ENCODE peak calls at places on chromosomes 16 and 17, in eight cellular contexts. F is BJ, Q is lung, X is cardiac muscle cell, R is fibroblast of mammary gland, Z is heart left ventricle, P is A549, D is A673. C is an unnamed sample.

GRCh38 chr16:11698271-11698689 is 30.0 kb downstream of the SNN start:
- DNase-seq in F (no peak), Q (no peak), X (no peak), R (no peak), Z (no peak), P (no peak), D (no peak), C (no peak)

GRCh38 chr17:14299261-14300093 is 1.4 kb upstream of the HS3ST3B1 start:
- DNase-seq in F (no peak), Q (peak; percentile 36), X (peak; percentile 75), R (peak; percentile 61), Z (peak; percentile 32), P (no peak), D (no peak), C (no peak)

GRCh38 chr16:23132921-23133532 is 16.2 kb downstream of the USP31 start:
- DNase-seq in F (no peak), Q (no peak), X (peak; percentile 50), R (peak; percentile 73), Z (no peak), P (no peak), D (peak; percentile 50), C (no peak)

GRCh38 chr17:27244019-27244418 is 49.9 kb upstream of the WSB1 start:
- DNase-seq in F (no peak), Q (no peak), X (no peak), R (no peak), Z (no peak), P (no peak), D (no peak), C (no peak)

GRCh38 chr17:77488531-77489238 is 347.9 kb downstream of the SEC14L1 start:
- DNase-seq in F (no peak), Q (no peak), X (no peak), R (no peak), Z (no peak), P (no peak), D (no peak), C (no peak)

GRCh38 chr17:77110006-77110374 is 30.8 kb upstream of the SEC14L1 start:
- DNase-seq in F (no peak), Q (no peak), X (peak; percentile 81), R (no peak), Z (peak; percentile 54), P (no peak), D (peak; percentile 71), C (peak; percentile 77)

GRCh38 chr16:46629331-46629843 is 8.2 kb upstream of the SHCBP1 start:
- DNase-seq in F (no peak), Q (no peak), X (peak; percentile 77), R (peak; percentile 77), Z (no peak), P (peak; percentile 60), D (peak; percentile 73), C (no peak)

GRCh38 chr16:14205666-14206065 is 134.5 kb downstream of the MRTFB start:
- DNase-seq in F (no peak), Q (no peak), X (no peak), R (peak; percentile 35), Z (no peak), P (no peak), D (no peak), C (peak; percentile 51)

GRCh38 chr16:2598133-2598641 is 60.4 kb downstream of the PDPK1 start:
- DNase-seq in F (no peak), Q (no peak), X (no peak), R (no peak), Z (no peak), P (no peak), D (no peak), C (no peak)

GRCh38 chr16:21277927-21278706 is at the start of gene CRYM:
- DNase-seq in F (no peak), Q (peak; percentile 55), X (peak; percentile 39), R (peak; percentile 25), Z (peak; percentile 66), P (peak; percentile 52), D (peak; percentile 49), C (peak; percentile 54)

GRCh38 chr16:71711789-71712188 is 12.7 kb downstream of the PHLPP2 start:
- DNase-seq in F (no peak), Q (no peak), X (no peak), R (no peak), Z (no peak), P (no peak), D (no peak), C (peak; percentile 11)

GRCh38 chr16:2033057-2033911 is 6.6 kb downstream of the NHERF2 start:
- DNase-seq in F (peak; percentile 16), Q (no peak), X (peak; percentile 73), R (peak; percentile 34), Z (peak; percentile 83), P (peak; percentile 65), D (peak; percentile 47), C (no peak)

GRCh38 chr16:25691519-25692091 is at the start of gene HS3ST4:
- DNase-seq in F (no peak), Q (no peak), X (no peak), R (no peak), Z (no peak), P (no peak), D (peak; percentile 85), C (no peak)

GRCh38 chr17:48915459-48916282 is 7.5 kb downstream of the UBE2Z start:
- DNase-seq in F (peak; percentile 78), Q (peak; percentile 31), X (peak; percentile 78), R (peak; percentile 90), Z (no peak), P (peak; percentile 70), D (peak; percentile 33), C (peak; percentile 84)

GRCh38 chr16:87541882-87542234 is 49.0 kb upstream of the ZCCHC14 start:
- DNase-seq in F (no peak), Q (no peak), X (peak; percentile 50), R (no peak), Z (peak; percentile 22), P (no peak), D (peak; percentile 21), C (no peak)

GRCh38 chr16:65318590-65319267 is 196.9 kb upstream of the CDH11 start:
- DNase-seq in F (no peak), Q (no peak), X (no peak), R (no peak), Z (no peak), P (no peak), D (peak; percentile 12), C (no peak)

GRCh38 chr17:19592316-19592715 is 56.2 kb upstream of the ALDH3A2 start:
- DNase-seq in F (no peak), Q (no peak), X (no peak), R (no peak), Z (no peak), P (no peak), D (no peak), C (no peak)

GRCh38 chr17:81843713-81844326 is 9.0 kb upstream of the PPP1R27 start:
- DNase-seq in F (no peak), Q (no peak), X (no peak), R (no peak), Z (no peak), P (no peak), D (no peak), C (no peak)

GRCh38 chr17:511833-512251 is 159.2 kb upstream of the RPH3AL start:
- DNase-seq in F (no peak), Q (no peak), X (no peak), R (peak; percentile 37), Z (no peak), P (no peak), D (no peak), C (no peak)

GRCh38 chr16:3017262-3017805 is 649 bp downstream of the CLDN6 start:
- DNase-seq in F (no peak), Q (no peak), X (no peak), R (no peak), Z (no peak), P (no peak), D (no peak), C (no peak)

GRCh38 chr16:88686062-88686438 is 257 bp downstream of the SNAI3 start:
- DNase-seq in F (no peak), Q (no peak), X (no peak), R (no peak), Z (no peak), P (no peak), D (no peak), C (no peak)

DNA sequence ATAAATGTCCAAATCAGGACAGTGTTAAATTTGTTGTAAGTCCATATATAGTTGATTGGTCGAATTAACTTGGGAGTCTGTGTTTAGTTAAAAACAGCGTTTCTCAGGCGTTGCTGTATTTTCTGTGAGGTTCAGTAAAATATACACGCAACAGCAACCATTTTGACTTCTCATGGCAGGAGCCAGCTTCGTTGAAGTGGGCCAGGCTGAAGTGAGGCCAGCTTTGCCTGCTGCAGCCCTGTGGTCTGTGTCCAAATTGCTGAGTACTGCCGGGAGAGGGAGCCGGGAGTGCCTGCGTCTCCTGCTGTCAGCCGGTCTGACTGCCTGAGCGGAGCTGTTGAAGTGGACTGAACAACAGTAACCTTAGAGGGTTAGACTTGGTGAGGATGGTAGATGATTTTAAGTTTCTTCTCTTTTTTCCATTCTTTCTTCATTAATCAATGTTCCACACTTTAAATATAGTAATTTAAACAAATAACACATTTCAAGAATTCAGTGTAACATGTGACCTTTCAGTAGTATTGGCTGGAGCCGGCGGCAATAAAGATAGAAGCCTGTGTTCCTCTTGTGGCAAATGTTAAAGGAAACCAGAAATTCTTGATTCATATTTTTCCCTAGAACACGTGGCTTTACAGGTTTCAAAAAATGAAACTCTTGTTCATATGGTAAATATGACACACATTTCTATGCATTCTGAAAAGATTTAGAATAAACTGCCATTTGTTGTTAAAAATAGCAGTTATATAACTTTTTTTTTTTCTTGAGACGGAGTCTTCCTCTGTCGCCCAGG is 37.0 kb upstream of the ZNF750 start:
- DNase-seq in F (no peak), Q (peak; percentile 87), X (peak; percentile 81), R (peak; percentile 87), Z (peak; percentile 81), P (no peak), D (peak; percentile 17), C (no peak)
- TF ChIP-seq CTCF in F (peak; percentile 76), Q (no peak), X (peak; percentile 63), R (peak; percentile 64), Z (peak; percentile 76), P (no peak), D (peak; percentile 24), C (no peak)

GRCh38 chr16:83887564-83887963 is 11.4 kb upstream of the MLYCD start:
- DNase-seq in F (no peak), Q (no peak), X (no peak), R (peak; percentile 8), Z (no peak), P (no peak), D (no peak), C (no peak)
- H3K4me3 ChIP-seq in F (no peak overlapping the region), Q (no peak overlapping the region), X (no peak overlapping the region), R (no peak overlapping the region), Z (no peak overlapping the region), P (no peak overlapping the region), D (no peak overlapping the region), C (no peak overlapping the region)

DNA sequence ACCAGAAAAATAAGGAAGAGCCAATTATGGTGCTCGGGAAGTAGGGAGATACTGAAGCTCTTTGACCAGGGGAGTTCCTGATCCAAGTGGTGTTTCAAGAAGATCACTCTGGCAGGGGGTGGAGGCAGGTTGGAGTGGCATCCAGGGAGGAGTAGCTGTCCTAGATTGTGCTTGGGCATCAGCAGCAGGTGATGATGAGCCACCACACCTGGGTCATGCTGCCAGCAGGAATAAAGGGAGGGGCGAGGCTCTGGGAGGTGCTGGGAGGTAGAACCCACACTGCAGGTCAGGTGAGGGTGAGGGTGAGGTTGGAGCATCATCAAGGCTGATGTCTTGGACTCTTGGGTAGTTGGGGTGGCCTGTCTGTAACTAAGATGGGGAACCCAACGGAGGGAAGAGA is 35.4 kb upstream of the ADGRG1 start:
- DNase-seq in F (no peak), Q (no peak), X (no peak), R (no peak), Z (no peak), P (no peak), D (no peak), C (no peak)
- TF ChIP-seq CTCF in F (no peak), Q (no peak), X (no peak), R (no peak), Z (no peak), P (no peak), D (no peak), C (no peak)

GRCh38 chr17:28842282-28843012 is at the start of gene FAM222B:
- DNase-seq in F (no peak), Q (peak; percentile 77), X (peak; percentile 87), R (peak; percentile 75), Z (peak; percentile 84), P (peak; percentile 87), D (peak; percentile 95), C (peak; percentile 91)
- H3K4me3 ChIP-seq in F (peak within 1 kb of the TSS; percentile 93), Q (peak within 1 kb of the TSS; percentile 76), X (peak within 1 kb of the TSS; percentile 61), R (peak within 1 kb of the TSS; percentile 96), Z (peak within 1 kb of the TSS; percentile 82), P (peak within 1 kb of the TSS; percentile 82), D (peak within 1 kb of the TSS; percentile 87), C (peak within 1 kb of the TSS; percentile 96)

C was measured in GM12865.